ENCODE peak calls at places on chromosomes 6 and 20, in ten cellular contexts. Q, R, Z, X, Y, W, P, E, O and G are unnamed samples.

GRCh38 chr20:57664476-57664875 is 44.2 kb upstream of the ZBP1 start:
- DNase-seq in Y (peak; percentile 13), Z (no peak), P (no peak), E (no peak), W (no peak), Q (no peak), R (peak; percentile 42), X (no peak), O (peak; percentile 2), G (peak; percentile 84)

GRCh38 chr6:18177566-18177965 is 22.3 kb downstream of the KDM1B start:
- DNase-seq in Q (no peak), W (no peak), R (no peak), Z (no peak), O (no peak), E (no peak), Y (no peak), X (no peak), P (peak; percentile 42), G (no peak)

GRCh38 chr6:123434186-123434585 is 202.6 kb downstream of the TRDN start:
- DNase-seq in Y (no peak), P (peak; percentile 6), X (no peak), Z (no peak), E (no peak), O (no peak), W (no peak), Q (no peak), R (no peak), G (no peak)

GRCh38 chr6:127972815-127973214 is 72.0 kb upstream of the THEMIS start:
- DNase-seq in Q (no peak), E (no peak), P (no peak), Y (no peak), Z (no peak), O (no peak), X (no peak), R (no peak), W (no peak), G (no peak)

GRCh38 chr20:9647741-9648140 is 133.4 kb downstream of the LAMP5 start:
- DNase-seq in Z (no peak), Y (no peak), W (no peak), X (no peak), E (no peak), Q (no peak), R (no peak), O (no peak), P (no peak), G (no peak)

GRCh38 chr20:20457392-20458126 is 89.7 kb downstream of the INSM1 start:
- DNase-seq in X (no peak), Y (no peak), E (no peak), R (no peak), Z (no peak), Q (no peak), O (peak; percentile 46), W (no peak), P (no peak), G (no peak)

GRCh38 chr20:10747019-10747418 is 73.2 kb upstream of the JAG1 start:
- DNase-seq in R (no peak), W (no peak), Y (no peak), X (no peak), P (no peak), Z (no peak), O (no peak), Q (no peak), E (no peak), G (no peak)

GRCh38 chr20:25011261-25011660 is 18.7 kb upstream of the APMAP start:
- DNase-seq in Z (no peak), P (no peak), R (no peak), E (peak; percentile 25), W (peak; percentile 8), X (no peak), Q (no peak), Y (no peak), O (peak; percentile 3), G (no peak)

GRCh38 chr6:5464096-5464885 is 203.0 kb downstream of the FARS2 start:
- DNase-seq in Q (no peak), Y (no peak), Z (no peak), O (no peak), X (no peak), W (no peak), E (no peak), R (no peak), P (no peak), G (no peak)

GRCh38 chr6:146741609-146742008 is 142.8 kb downstream of the ADGB start:
- DNase-seq in E (no peak), Y (no peak), O (no peak), R (no peak), Z (no peak), P (no peak), X (no peak), W (no peak), Q (peak; percentile 27), G (no peak)

GRCh38 chr6:64672131-64672530 is 1034.9 kb downstream of the EYS start:
- DNase-seq in E (no peak), W (no peak), Y (no peak), Q (no peak), O (no peak), X (no peak), Z (no peak), P (no peak), R (no peak), G (no peak)

DNA sequence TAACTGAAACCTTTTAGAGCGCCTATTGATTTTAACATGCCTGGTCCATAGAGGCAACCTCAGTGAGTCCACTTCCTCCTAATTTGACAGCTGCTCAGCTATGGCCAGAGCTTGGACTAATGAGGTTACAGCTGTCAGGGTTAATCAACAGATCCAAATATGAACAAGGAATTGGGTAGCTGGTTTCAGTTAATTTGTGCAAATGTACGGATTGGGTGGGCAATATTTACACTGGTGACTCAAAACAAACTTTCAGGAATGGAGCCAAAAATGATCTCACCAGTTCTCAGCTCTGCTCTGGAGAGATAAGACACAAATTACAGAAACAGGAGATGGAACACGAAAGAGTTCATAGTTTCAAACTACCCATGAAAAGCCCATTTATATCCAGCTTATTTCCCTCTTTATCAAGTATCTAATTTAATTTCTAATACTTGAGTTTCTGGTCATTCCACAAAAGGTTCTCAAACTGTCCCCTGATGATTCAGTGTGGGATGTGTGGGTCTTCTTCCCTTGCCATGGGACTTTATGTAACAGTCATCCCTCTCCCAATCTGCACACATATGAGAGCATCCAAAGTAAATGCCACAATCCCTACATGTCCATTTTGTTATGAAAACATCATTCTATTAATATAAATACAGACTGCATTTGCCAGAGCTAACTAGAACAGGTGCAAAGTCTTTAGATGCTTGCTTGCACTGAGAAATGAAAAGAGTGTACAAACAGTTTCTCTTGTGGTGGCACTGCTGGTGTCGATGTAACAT is 149.9 kb downstream of the RPS12 start:
- DNase-seq in O (no peak), Z (no peak), P (peak; percentile 51), E (no peak), Q (no peak), W (peak; percentile 10), X (no peak), Y (no peak), R (no peak), G (no peak)
- H3K27ac ChIP-seq in O (no peak overlapping the region), Z (no peak overlapping the region), P (no peak overlapping the region), E (no peak overlapping the region), Q (no peak overlapping the region), W (no peak overlapping the region), X (no peak overlapping the region), Y (no peak overlapping the region), R (no peak overlapping the region), G (no peak overlapping the region)

GRCh38 chr20:36463212-36464061 is 77.9 kb upstream of the MYL9 start:
- DNase-seq in Y (no peak), W (no peak), Q (no peak), Z (no peak), O (no peak), R (no peak), X (no peak), P (no peak), E (no peak), G (no peak)

GRCh38 chr20:36462440-36463211 is 78.7 kb upstream of the MYL9 start:
- DNase-seq in Q (peak; percentile 60), R (peak; percentile 71), X (peak; percentile 40), W (peak; percentile 52), E (peak; percentile 93), P (no peak), O (peak; percentile 70), Y (peak; percentile 80), Z (no peak), G (peak; percentile 88)

GRCh38 chr20:36465109-36466080 is 75.9 kb upstream of the MYL9 start:
- DNase-seq in X (peak; percentile 26), P (peak; percentile 84), Z (peak; percentile 95), E (peak; percentile 68), O (peak; percentile 56), W (peak; percentile 42), Q (peak; percentile 85), R (no peak), Y (peak; percentile 43), G (peak; percentile 88)

GRCh38 chr20:36460648-36461599 is 80.4 kb upstream of the MYL9 start:
- DNase-seq in R (peak; percentile 95), W (peak; percentile 93), Y (peak; percentile 97), O (peak; percentile 97), P (peak; percentile 76), E (peak; percentile 96), X (peak; percentile 93), Q (peak; percentile 90), Z (peak; percentile 96), G (peak; percentile 98)

DNA sequence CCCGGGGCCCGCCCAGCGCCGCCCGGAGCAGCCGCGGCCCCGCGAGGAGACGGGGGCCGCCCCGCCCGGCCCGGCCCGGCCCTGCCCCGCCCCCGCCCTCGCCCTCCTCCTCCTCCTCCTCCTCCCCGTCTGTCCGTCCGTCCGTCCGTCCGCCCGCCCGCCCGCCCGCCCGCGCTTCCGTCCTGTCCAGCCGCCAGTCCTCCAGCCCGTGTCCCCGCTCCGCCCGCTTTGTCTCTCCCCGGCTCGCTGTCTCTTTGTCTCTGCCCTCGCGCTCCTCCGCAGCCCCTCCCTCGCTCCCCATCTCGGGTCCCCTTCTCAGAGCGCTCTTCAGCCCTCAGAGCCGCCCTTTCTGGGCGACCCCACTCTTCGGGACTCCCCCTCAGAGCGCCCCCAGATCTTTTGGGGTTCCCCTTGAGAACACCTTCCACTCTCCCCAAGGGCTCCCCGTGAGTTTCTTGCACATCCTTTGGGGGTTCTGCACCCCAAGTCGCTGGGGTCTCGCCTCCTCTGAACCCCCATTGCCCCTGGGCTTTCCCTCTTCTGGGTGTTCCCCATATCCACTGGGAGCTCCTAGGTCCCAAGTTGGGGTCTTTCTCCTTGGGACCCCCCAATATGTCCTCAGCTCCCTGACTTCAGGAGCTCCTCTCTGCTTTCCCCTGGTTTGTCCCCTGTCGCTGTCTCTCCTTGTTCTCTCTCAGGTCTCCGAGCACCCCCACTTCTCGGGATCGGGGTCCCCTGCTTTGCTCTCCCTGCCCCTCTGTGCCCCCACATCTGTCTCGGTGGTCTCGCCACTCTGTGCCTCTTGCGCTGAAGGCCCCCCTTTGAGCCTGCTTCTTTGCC is 79.5 kb upstream of the MYL9 start:
- DNase-seq in Q (peak; percentile 38), X (peak; percentile 32), Y (peak; percentile 77), E (peak; percentile 86), Z (peak; percentile 67), O (peak; percentile 67), W (peak; percentile 67), R (peak; percentile 75), P (no peak), G (peak; percentile 86)
- H3K4me1 ChIP-seq in Q (peaks cover 56% of the 10 kb centered on the region), X (peaks cover 50% of the 10 kb centered on the region), Y (peaks cover 59% of the 10 kb centered on the region), E (peaks cover 5% of the 10 kb centered on the region), Z (peaks cover 16% of the 10 kb centered on the region), O (peaks cover 50% of the 10 kb centered on the region), W (peaks cover 25% of the 10 kb centered on the region), R (peaks cover 49% of the 10 kb centered on the region), P (peaks cover 48% of the 10 kb centered on the region), G (peaks cover 42% of the 10 kb centered on the region)

GRCh38 chr6:3229566-3230274 is 2.3 kb upstream of the TUBB2B start:
- DNase-seq in Q (no peak), E (peak; percentile 65), O (no peak), P (no peak), X (no peak), Z (peak; percentile 79), R (no peak), W (no peak), Y (no peak), G (no peak)
- H3K27me3 ChIP-seq in Q (peaks cover 6% of the 10 kb centered on the region), E (no peaks in the 10 kb centered on the region), O (peaks cover 12% of the 10 kb centered on the region), P (no peaks in the 10 kb centered on the region), X (no peaks in the 10 kb centered on the region), Z (no peaks in the 10 kb centered on the region), R (peaks cover 88% of the 10 kb centered on the region), W (no peaks in the 10 kb centered on the region), Y (peaks cover 90% of the 10 kb centered on the region), G (peaks cover 48% of the 10 kb centered on the region)

GRCh38 chr6:140857734-140858380 is 1274.9 kb upstream of the GJE1 start:
- DNase-seq in Q (peak; percentile 53), W (no peak), Y (no peak), R (no peak), Z (no peak), O (no peak), X (no peak), P (no peak), E (no peak), G (no peak)
- H3K27ac ChIP-seq in Q (no peak overlapping the region), W (no peak overlapping the region), Y (peak overlapping the region; percentile 54), R (peak overlapping the region; percentile 33), Z (no peak overlapping the region), O (no peak overlapping the region), X (peak overlapping the region; percentile 85), P (no peak overlapping the region), E (peak overlapping the region; percentile 48), G (peak overlapping the region; percentile 88)